ENCODE peak calls at places on chromosomes 1 and 21, in four cellular contexts. K is sigmoid colon, P is neural crest cell, O is fibroblast of the conjunctiva. E is an unnamed sample.

GRCh38 chr1:197224160-197224559 is 43.9 kb upstream of the CRB1 start:
- DNase-seq in K (no peak), P (no peak), O (no peak), E (no peak)

GRCh38 chr21:41894511-41894910 is 15.4 kb upstream of the PRDM15 start:
- DNase-seq in K (peak), P (no peak), O (no peak), E (no peak)

GRCh38 chr21:46065215-46065992 is 32.5 kb upstream of the COL6A2 start:
- DNase-seq in K (peak), P (no peak), O (peak), E (no peak)

GRCh38 chr21:14880922-14881321 is 183.9 kb downstream of the NRIP1 start:
- DNase-seq in K (no peak), P (no peak), O (no peak), E (no peak)

GRCh38 chr1:116334015-116334547 is 39.0 kb upstream of the ATP1A1 start:
- DNase-seq in K (no peak), P (no peak), O (peak), E (peak)

GRCh38 chr1:222652676-222653075 is 34.8 kb downstream of the MIA3 start:
- DNase-seq in K (no peak), P (no peak), O (no peak), E (no peak)

GRCh38 chr1:182917386-182917785 is 35.6 kb downstream of the SHCBP1L start:
- DNase-seq in K (no peak), P (no peak), O (no peak), E (no peak)

GRCh38 chr1:185565314-185565713 is 168.9 kb upstream of the HMCN1 start:
- DNase-seq in K (no peak), P (no peak), O (no peak), E (no peak)

GRCh38 chr1:41954533-41954944 is 35.8 kb upstream of the HIVEP3 start:
- DNase-seq in K (no peak), P (no peak), O (peak), E (no peak)

GRCh38 chr1:244461254-244462071 is at the start of gene CATSPERE:
- DNase-seq in K (peak), P (peak), O (peak), E (peak)